ENCODE peak calls at places on chromosomes 6 and 20, in six cellular contexts. One of them, this sample, is unnamed.

GRCh38 chr20:60459212-60459611 is 501.0 kb downstream of the CDH26 start:
- DNase-seq in left cardiac atrium: no peak
- DNase-seq in naive thymus-derived CD8-positive, alpha-beta T cell: no peak
- DNase-seq in RPMI7951: no peak
- DNase-seq in germinal center: no peak
- DNase-seq in stimulated activated CD8-positive, alpha-beta memory T cell treated with anti-CD3 and anti-CD28 coated beads, Interleukin-4, amount 100 ng/mL, for 48 hours: no peak
- DNase-seq in this sample: no peak

GRCh38 chr6:30814137-30815084 is 69.9 kb upstream of the DDR1 start:
- DNase-seq in RPMI7951: peak
- DNase-seq in stimulated activated CD8-positive, alpha-beta memory T cell treated with anti-CD3 and anti-CD28 coated beads, Interleukin-4, amount 100 ng/mL, for 48 hours: peak
- DNase-seq in left cardiac atrium: no peak
- DNase-seq in naive thymus-derived CD8-positive, alpha-beta T cell: no peak
- DNase-seq in germinal center: no peak
- DNase-seq in this sample: peak

GRCh38 chr6:25389501-25389900 is 110.3 kb downstream of the CARMIL1 start:
- DNase-seq in left cardiac atrium: no peak
- DNase-seq in RPMI7951: peak
- DNase-seq in germinal center: no peak
- DNase-seq in naive thymus-derived CD8-positive, alpha-beta T cell: no peak
- DNase-seq in stimulated activated CD8-positive, alpha-beta memory T cell treated with anti-CD3 and anti-CD28 coated beads, Interleukin-4, amount 100 ng/mL, for 48 hours: no peak
- DNase-seq in this sample: no peak

GRCh38 chr6:170018422-170019258 is 267.2 kb downstream of the ERMARD start:
- DNase-seq in naive thymus-derived CD8-positive, alpha-beta T cell: no peak
- DNase-seq in stimulated activated CD8-positive, alpha-beta memory T cell treated with anti-CD3 and anti-CD28 coated beads, Interleukin-4, amount 100 ng/mL, for 48 hours: peak
- DNase-seq in germinal center: no peak
- DNase-seq in RPMI7951: no peak
- DNase-seq in left cardiac atrium: no peak
- DNase-seq in this sample: no peak

GRCh38 chr20:53891306-53891894 is 179.0 kb downstream of the BCAS1 start:
- DNase-seq in left cardiac atrium: no peak
- DNase-seq in naive thymus-derived CD8-positive, alpha-beta T cell: no peak
- DNase-seq in RPMI7951: peak
- DNase-seq in stimulated activated CD8-positive, alpha-beta memory T cell treated with anti-CD3 and anti-CD28 coated beads, Interleukin-4, amount 100 ng/mL, for 48 hours: no peak
- DNase-seq in germinal center: no peak
- DNase-seq in this sample: no peak

GRCh38 chr20:17570347-17571152 is 675 bp downstream of the DSTN start:
- DNase-seq in RPMI7951: peak
- DNase-seq in stimulated activated CD8-positive, alpha-beta memory T cell treated with anti-CD3 and anti-CD28 coated beads, Interleukin-4, amount 100 ng/mL, for 48 hours: no peak
- DNase-seq in germinal center: peak
- DNase-seq in left cardiac atrium: peak
- DNase-seq in naive thymus-derived CD8-positive, alpha-beta T cell: peak
- DNase-seq in this sample: peak

GRCh38 chr20:48102076-48102787 is 317.0 kb upstream of the SULF2 start:
- DNase-seq in germinal center: no peak
- DNase-seq in left cardiac atrium: no peak
- DNase-seq in stimulated activated CD8-positive, alpha-beta memory T cell treated with anti-CD3 and anti-CD28 coated beads, Interleukin-4, amount 100 ng/mL, for 48 hours: no peak
- DNase-seq in naive thymus-derived CD8-positive, alpha-beta T cell: no peak
- DNase-seq in RPMI7951: no peak
- DNase-seq in this sample: no peak

GRCh38 chr6:1477432-1478090 is 88.2 kb downstream of the FOXF2 start:
- DNase-seq in stimulated activated CD8-positive, alpha-beta memory T cell treated with anti-CD3 and anti-CD28 coated beads, Interleukin-4, amount 100 ng/mL, for 48 hours: no peak
- DNase-seq in RPMI7951: peak
- DNase-seq in naive thymus-derived CD8-positive, alpha-beta T cell: no peak
- DNase-seq in germinal center: no peak
- DNase-seq in left cardiac atrium: no peak
- DNase-seq in this sample: peak

GRCh38 chr6:85594197-85594930 is 706 bp upstream of the SNX14 start:
- DNase-seq in left cardiac atrium: no peak
- DNase-seq in naive thymus-derived CD8-positive, alpha-beta T cell: no peak
- DNase-seq in germinal center: peak
- DNase-seq in RPMI7951: no peak
- DNase-seq in stimulated activated CD8-positive, alpha-beta memory T cell treated with anti-CD3 and anti-CD28 coated beads, Interleukin-4, amount 100 ng/mL, for 48 hours: no peak
- DNase-seq in this sample: peak

GRCh38 chr20:34461779-34462087 is 54.5 kb upstream of the DYNLRB1 start:
- DNase-seq in RPMI7951: no peak
- DNase-seq in germinal center: no peak
- DNase-seq in naive thymus-derived CD8-positive, alpha-beta T cell: no peak
- DNase-seq in stimulated activated CD8-positive, alpha-beta memory T cell treated with anti-CD3 and anti-CD28 coated beads, Interleukin-4, amount 100 ng/mL, for 48 hours: no peak
- DNase-seq in left cardiac atrium: no peak
- DNase-seq in this sample: no peak

GRCh38 chr6:1604347-1604990 is 5.2 kb upstream of the FOXC1 start:
- DNase-seq in germinal center: peak
- DNase-seq in left cardiac atrium: peak
- DNase-seq in naive thymus-derived CD8-positive, alpha-beta T cell: peak
- DNase-seq in stimulated activated CD8-positive, alpha-beta memory T cell treated with anti-CD3 and anti-CD28 coated beads, Interleukin-4, amount 100 ng/mL, for 48 hours: peak
- DNase-seq in RPMI7951: peak
- DNase-seq in this sample: no peak

GRCh38 chr6:71238351-71238750 is 50.3 kb upstream of the OGFRL1 start:
- DNase-seq in stimulated activated CD8-positive, alpha-beta memory T cell treated with anti-CD3 and anti-CD28 coated beads, Interleukin-4, amount 100 ng/mL, for 48 hours: no peak
- DNase-seq in germinal center: no peak
- DNase-seq in left cardiac atrium: no peak
- DNase-seq in RPMI7951: peak
- DNase-seq in naive thymus-derived CD8-positive, alpha-beta T cell: no peak
- DNase-seq in this sample: no peak

GRCh38 chr6:27250955-27251671 is 3.6 kb downstream of the PRSS16 start:
- DNase-seq in germinal center: peak
- DNase-seq in naive thymus-derived CD8-positive, alpha-beta T cell: peak
- DNase-seq in RPMI7951: peak
- DNase-seq in stimulated activated CD8-positive, alpha-beta memory T cell treated with anti-CD3 and anti-CD28 coated beads, Interleukin-4, amount 100 ng/mL, for 48 hours: peak
- DNase-seq in left cardiac atrium: peak
- DNase-seq in this sample: no peak

GRCh38 chr6:88166901-88167624 is 916 bp upstream of the CNR1 start:
- DNase-seq in naive thymus-derived CD8-positive, alpha-beta T cell: no peak
- DNase-seq in germinal center: peak
- DNase-seq in left cardiac atrium: no peak
- DNase-seq in RPMI7951: no peak
- DNase-seq in stimulated activated CD8-positive, alpha-beta memory T cell treated with anti-CD3 and anti-CD28 coated beads, Interleukin-4, amount 100 ng/mL, for 48 hours: peak
- DNase-seq in this sample: no peak

GRCh38 chr6:162331911-162332310 is 395.7 kb downstream of the PRKN start:
- DNase-seq in germinal center: no peak
- DNase-seq in RPMI7951: no peak
- DNase-seq in stimulated activated CD8-positive, alpha-beta memory T cell treated with anti-CD3 and anti-CD28 coated beads, Interleukin-4, amount 100 ng/mL, for 48 hours: no peak
- DNase-seq in left cardiac atrium: no peak
- DNase-seq in naive thymus-derived CD8-positive, alpha-beta T cell: no peak
- DNase-seq in this sample: no peak

GRCh38 chr20:36465109-36466080 is 75.9 kb upstream of the MYL9 start:
- DNase-seq in stimulated activated CD8-positive, alpha-beta memory T cell treated with anti-CD3 and anti-CD28 coated beads, Interleukin-4, amount 100 ng/mL, for 48 hours: peak
- DNase-seq in left cardiac atrium: peak
- DNase-seq in germinal center: no peak
- DNase-seq in RPMI7951: peak
- DNase-seq in naive thymus-derived CD8-positive, alpha-beta T cell: no peak
- DNase-seq in this sample: peak

GRCh38 chr6:14276667-14277404 is 159.3 kb downstream of the CD83 start:
- DNase-seq in left cardiac atrium: no peak
- DNase-seq in RPMI7951: peak
- DNase-seq in germinal center: peak
- DNase-seq in stimulated activated CD8-positive, alpha-beta memory T cell treated with anti-CD3 and anti-CD28 coated beads, Interleukin-4, amount 100 ng/mL, for 48 hours: no peak
- DNase-seq in naive thymus-derived CD8-positive, alpha-beta T cell: peak
- DNase-seq in this sample: no peak

GRCh38 chr6:142569676-142570075 is 267.9 kb downstream of the ADGRG6 start:
- DNase-seq in germinal center: no peak
- DNase-seq in naive thymus-derived CD8-positive, alpha-beta T cell: peak
- DNase-seq in left cardiac atrium: no peak
- DNase-seq in stimulated activated CD8-positive, alpha-beta memory T cell treated with anti-CD3 and anti-CD28 coated beads, Interleukin-4, amount 100 ng/mL, for 48 hours: no peak
- DNase-seq in RPMI7951: no peak
- DNase-seq in this sample: no peak

GRCh38 chr6:42960243-42961019 is at the start of gene GNMT:
- DNase-seq in germinal center: peak
- DNase-seq in RPMI7951: no peak
- DNase-seq in naive thymus-derived CD8-positive, alpha-beta T cell: peak
- DNase-seq in left cardiac atrium: peak
- DNase-seq in stimulated activated CD8-positive, alpha-beta memory T cell treated with anti-CD3 and anti-CD28 coated beads, Interleukin-4, amount 100 ng/mL, for 48 hours: peak
- DNase-seq in this sample: peak

GRCh38 chr6:55836481-55836880 is 38.9 kb downstream of the BMP5 start:
- DNase-seq in naive thymus-derived CD8-positive, alpha-beta T cell: no peak
- DNase-seq in stimulated activated CD8-positive, alpha-beta memory T cell treated with anti-CD3 and anti-CD28 coated beads, Interleukin-4, amount 100 ng/mL, for 48 hours: no peak
- DNase-seq in RPMI7951: no peak
- DNase-seq in left cardiac atrium: no peak
- DNase-seq in germinal center: no peak
- DNase-seq in this sample: peak

GRCh38 chr20:10454135-10454750 is 19.1 kb downstream of the SLX4IP start:
- DNase-seq in stimulated activated CD8-positive, alpha-beta memory T cell treated with anti-CD3 and anti-CD28 coated beads, Interleukin-4, amount 100 ng/mL, for 48 hours: no peak
- DNase-seq in germinal center: no peak
- DNase-seq in naive thymus-derived CD8-positive, alpha-beta T cell: no peak
- DNase-seq in left cardiac atrium: no peak
- DNase-seq in RPMI7951: no peak
- DNase-seq in this sample: no peak

GRCh38 chr6:168097621-168098430 is 18.8 kb upstream of the FRMD1 start:
- DNase-seq in RPMI7951: no peak
- DNase-seq in germinal center: no peak
- DNase-seq in naive thymus-derived CD8-positive, alpha-beta T cell: no peak
- DNase-seq in left cardiac atrium: peak
- DNase-seq in stimulated activated CD8-positive, alpha-beta memory T cell treated with anti-CD3 and anti-CD28 coated beads, Interleukin-4, amount 100 ng/mL, for 48 hours: no peak
- DNase-seq in this sample: no peak

GRCh38 chr20:63415418-63416108 is 54.4 kb upstream of the CHRNA4 start:
- DNase-seq in stimulated activated CD8-positive, alpha-beta memory T cell treated with anti-CD3 and anti-CD28 coated beads, Interleukin-4, amount 100 ng/mL, for 48 hours: no peak
- DNase-seq in left cardiac atrium: no peak
- DNase-seq in germinal center: no peak
- DNase-seq in RPMI7951: no peak
- DNase-seq in naive thymus-derived CD8-positive, alpha-beta T cell: no peak
- DNase-seq in this sample: no peak

GRCh38 chr6:10269814-10270472 is 144.9 kb downstream of the TFAP2A start:
- DNase-seq in left cardiac atrium: no peak
- DNase-seq in stimulated activated CD8-positive, alpha-beta memory T cell treated with anti-CD3 and anti-CD28 coated beads, Interleukin-4, amount 100 ng/mL, for 48 hours: no peak
- DNase-seq in naive thymus-derived CD8-positive, alpha-beta T cell: no peak
- DNase-seq in germinal center: no peak
- DNase-seq in RPMI7951: peak
- DNase-seq in this sample: no peak

GRCh38 chr6:157329829-157330228 is 6.5 kb upstream of the TMEM242 start:
- DNase-seq in naive thymus-derived CD8-positive, alpha-beta T cell: no peak
- DNase-seq in RPMI7951: peak
- DNase-seq in left cardiac atrium: no peak
- DNase-seq in germinal center: no peak
- DNase-seq in stimulated activated CD8-positive, alpha-beta memory T cell treated with anti-CD3 and anti-CD28 coated beads, Interleukin-4, amount 100 ng/mL, for 48 hours: no peak
- DNase-seq in this sample: no peak

GRCh38 chr6:129297592-129297991 is 412.4 kb downstream of the ARHGAP18 start:
- DNase-seq in left cardiac atrium: no peak
- DNase-seq in germinal center: no peak
- DNase-seq in RPMI7951: no peak
- DNase-seq in stimulated activated CD8-positive, alpha-beta memory T cell treated with anti-CD3 and anti-CD28 coated beads, Interleukin-4, amount 100 ng/mL, for 48 hours: no peak
- DNase-seq in naive thymus-derived CD8-positive, alpha-beta T cell: no peak
- DNase-seq in this sample: no peak

GRCh38 chr6:7701212-7701834 is 24.6 kb upstream of the BMP6 start:
- DNase-seq in naive thymus-derived CD8-positive, alpha-beta T cell: no peak
- DNase-seq in stimulated activated CD8-positive, alpha-beta memory T cell treated with anti-CD3 and anti-CD28 coated beads, Interleukin-4, amount 100 ng/mL, for 48 hours: no peak
- DNase-seq in germinal center: no peak
- DNase-seq in left cardiac atrium: no peak
- DNase-seq in RPMI7951: no peak
- DNase-seq in this sample: no peak

GRCh38 chr20:19291024-19291817 is 78.8 kb downstream of the SLC24A3 start:
- DNase-seq in left cardiac atrium: no peak
- DNase-seq in naive thymus-derived CD8-positive, alpha-beta T cell: no peak
- DNase-seq in germinal center: no peak
- DNase-seq in stimulated activated CD8-positive, alpha-beta memory T cell treated with anti-CD3 and anti-CD28 coated beads, Interleukin-4, amount 100 ng/mL, for 48 hours: no peak
- DNase-seq in RPMI7951: no peak
- DNase-seq in this sample: no peak

GRCh38 chr6:119210596-119210995 is 132.1 kb upstream of the FAM184A start:
- DNase-seq in RPMI7951: no peak
- DNase-seq in stimulated activated CD8-positive, alpha-beta memory T cell treated with anti-CD3 and anti-CD28 coated beads, Interleukin-4, amount 100 ng/mL, for 48 hours: no peak
- DNase-seq in naive thymus-derived CD8-positive, alpha-beta T cell: no peak
- DNase-seq in left cardiac atrium: no peak
- DNase-seq in germinal center: no peak
- DNase-seq in this sample: peak

GRCh38 chr6:166418691-166419143 is 36.0 kb upstream of the MPC1 start:
- DNase-seq in left cardiac atrium: no peak
- DNase-seq in stimulated activated CD8-positive, alpha-beta memory T cell treated with anti-CD3 and anti-CD28 coated beads, Interleukin-4, amount 100 ng/mL, for 48 hours: peak
- DNase-seq in naive thymus-derived CD8-positive, alpha-beta T cell: no peak
- DNase-seq in germinal center: no peak
- DNase-seq in RPMI7951: no peak
- DNase-seq in this sample: no peak